ENCODE peak calls at places on chromosome 22, in eight cellular contexts. One of them, this sample, is unnamed.
A peak's percentile ranks its signal among the peaks of the same experiment; 100 is the strongest.

GRCh38 chr22:46297151-46297819 is 615 bp downstream of the GTSE1 start:
- DNase-seq in esophagus squamous epithelium: no peak
- DNase-seq in endothelial cell of umbilical vein: peak; percentile 46
- DNase-seq in cardiac fibroblast: peak; percentile 63
- DNase-seq in epithelial cell of esophagus: peak; percentile 38
- DNase-seq in lower lobe of right lung: peak; percentile 52
- DNase-seq in retinal pigment epithelial cell: peak; percentile 6
- DNase-seq in psoas muscle: no peak
- DNase-seq in this sample: no peak

GRCh38 chr22:45680932-45681700 is 9.5 kb downstream of the ATXN10 start:
- DNase-seq in epithelial cell of esophagus: no peak
- DNase-seq in psoas muscle: no peak
- DNase-seq in cardiac fibroblast: peak; percentile 59
- DNase-seq in lower lobe of right lung: no peak
- DNase-seq in endothelial cell of umbilical vein: peak; percentile 35
- DNase-seq in esophagus squamous epithelium: no peak
- DNase-seq in retinal pigment epithelial cell: no peak
- DNase-seq in this sample: no peak

GRCh38 chr22:30206964-30207363 is 39.6 kb downstream of the LIF start:
- DNase-seq in lower lobe of right lung: no peak
- DNase-seq in epithelial cell of esophagus: peak; percentile 92
- DNase-seq in esophagus squamous epithelium: no peak
- DNase-seq in cardiac fibroblast: peak; percentile 98
- DNase-seq in psoas muscle: no peak
- DNase-seq in retinal pigment epithelial cell: peak; percentile 95
- DNase-seq in endothelial cell of umbilical vein: peak; percentile 21
- DNase-seq in this sample: peak; percentile 94

GRCh38 chr22:22410121-22410520 is 98.4 kb downstream of the ZNF280B start:
- DNase-seq in epithelial cell of esophagus: no peak
- DNase-seq in retinal pigment epithelial cell: no peak
- DNase-seq in cardiac fibroblast: peak; percentile 14
- DNase-seq in esophagus squamous epithelium: no peak
- DNase-seq in lower lobe of right lung: peak; percentile 66
- DNase-seq in endothelial cell of umbilical vein: no peak
- DNase-seq in psoas muscle: peak; percentile 61
- DNase-seq in this sample: no peak

GRCh38 chr22:46267431-46268279 is at the start of gene TTC38:
- DNase-seq in endothelial cell of umbilical vein: peak; percentile 81
- DNase-seq in cardiac fibroblast: peak; percentile 80
- DNase-seq in retinal pigment epithelial cell: peak; percentile 13
- DNase-seq in lower lobe of right lung: peak; percentile 95
- DNase-seq in psoas muscle: peak; percentile 98
- DNase-seq in esophagus squamous epithelium: no peak
- DNase-seq in epithelial cell of esophagus: peak; percentile 72
- DNase-seq in this sample: no peak

GRCh38 chr22:46657655-46657953 is 37.4 kb downstream of the GRAMD4 start:
- DNase-seq in cardiac fibroblast: no peak
- DNase-seq in retinal pigment epithelial cell: no peak
- DNase-seq in endothelial cell of umbilical vein: no peak
- DNase-seq in esophagus squamous epithelium: no peak
- DNase-seq in epithelial cell of esophagus: no peak
- DNase-seq in lower lobe of right lung: no peak
- DNase-seq in psoas muscle: no peak
- DNase-seq in this sample: no peak

GRCh38 chr22:48053973-48054372 is 1291.5 kb downstream of the TBC1D22A start:
- DNase-seq in psoas muscle: no peak
- DNase-seq in lower lobe of right lung: no peak
- DNase-seq in endothelial cell of umbilical vein: no peak
- DNase-seq in epithelial cell of esophagus: no peak
- DNase-seq in retinal pigment epithelial cell: no peak
- DNase-seq in cardiac fibroblast: no peak
- DNase-seq in esophagus squamous epithelium: no peak
- DNase-seq in this sample: no peak

GRCh38 chr22:22893891-22894739 is 6.5 kb downstream of the IGLL5 start:
- DNase-seq in esophagus squamous epithelium: no peak
- DNase-seq in endothelial cell of umbilical vein: no peak
- DNase-seq in epithelial cell of esophagus: no peak
- DNase-seq in lower lobe of right lung: no peak
- DNase-seq in cardiac fibroblast: no peak
- DNase-seq in psoas muscle: no peak
- DNase-seq in retinal pigment epithelial cell: no peak
- DNase-seq in this sample: no peak

GRCh38 chr22:46580940-46581579 is 39.1 kb upstream of the GRAMD4 start:
- DNase-seq in psoas muscle: peak; percentile 46
- DNase-seq in lower lobe of right lung: peak; percentile 28
- DNase-seq in cardiac fibroblast: no peak
- DNase-seq in epithelial cell of esophagus: no peak
- DNase-seq in endothelial cell of umbilical vein: no peak
- DNase-seq in esophagus squamous epithelium: no peak
- DNase-seq in retinal pigment epithelial cell: no peak
- DNase-seq in this sample: no peak

GRCh38 chr22:17057959-17058814 is 26.6 kb upstream of the IL17RA start:
- DNase-seq in endothelial cell of umbilical vein: peak; percentile 75
- DNase-seq in retinal pigment epithelial cell: peak; percentile 35
- DNase-seq in cardiac fibroblast: peak; percentile 79
- DNase-seq in esophagus squamous epithelium: no peak
- DNase-seq in psoas muscle: peak; percentile 66
- DNase-seq in epithelial cell of esophagus: peak; percentile 70
- DNase-seq in lower lobe of right lung: peak; percentile 56
- DNase-seq in this sample: no peak

GRCh38 chr22:37639070-37639760 is at the start of gene SH3BP1:
- DNase-seq in retinal pigment epithelial cell: no peak
- DNase-seq in epithelial cell of esophagus: peak; percentile 49
- DNase-seq in psoas muscle: peak; percentile 72
- DNase-seq in lower lobe of right lung: peak; percentile 75
- DNase-seq in cardiac fibroblast: no peak
- DNase-seq in esophagus squamous epithelium: no peak
- DNase-seq in endothelial cell of umbilical vein: no peak
- DNase-seq in this sample: no peak
- H3K4me3 ChIP-seq in retinal pigment epithelial cell: peak within 1 kb of the TSS; percentile 53
- H3K4me3 ChIP-seq in epithelial cell of esophagus: peak within 1 kb of the TSS; percentile 95
- H3K4me3 ChIP-seq in psoas muscle: peak within 1 kb of the TSS; percentile 59
- H3K4me3 ChIP-seq in lower lobe of right lung: peak within 1 kb of the TSS; percentile 67
- H3K4me3 ChIP-seq in cardiac fibroblast: peak within 1 kb of the TSS; percentile 70
- H3K4me3 ChIP-seq in esophagus squamous epithelium: peak within 1 kb of the TSS; percentile 78
- H3K4me3 ChIP-seq in endothelial cell of umbilical vein: peak within 1 kb of the TSS; percentile 38
- H3K4me3 ChIP-seq in this sample: peak within 1 kb of the TSS; percentile 65

DNA sequence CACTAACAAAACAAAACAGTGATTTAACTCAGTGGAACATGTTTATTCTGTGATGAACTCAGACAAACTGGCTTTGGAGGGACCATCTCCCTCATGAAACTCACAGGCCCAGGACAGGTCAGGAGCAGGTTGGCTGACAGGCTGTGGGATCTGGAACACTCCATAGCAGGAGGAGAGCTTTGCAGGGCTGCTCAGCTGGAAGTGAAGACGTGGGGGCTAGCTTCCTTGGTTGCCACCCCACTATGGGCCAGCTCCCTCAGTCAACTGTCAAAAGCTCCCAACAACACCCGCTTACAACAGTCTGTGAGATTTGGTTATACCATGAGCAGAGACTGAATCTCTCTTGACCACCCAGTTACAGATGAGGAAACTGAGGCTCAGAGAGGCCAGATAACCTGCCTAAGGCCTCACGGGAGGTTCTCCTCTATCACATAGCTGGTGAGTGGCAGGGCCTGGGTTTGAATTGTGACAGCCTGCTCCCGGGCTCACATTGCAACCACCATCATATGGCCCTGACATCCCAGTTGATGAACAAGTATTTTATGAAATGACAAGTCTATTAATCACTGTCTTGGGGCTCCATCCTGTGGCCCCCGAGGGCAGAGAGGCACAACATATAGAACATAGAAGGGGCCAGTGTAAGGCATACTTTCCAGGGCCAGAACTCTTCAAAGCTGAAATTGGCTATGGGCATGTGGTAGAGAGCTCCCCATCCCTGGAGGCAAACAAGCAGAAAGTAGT is 473.4 kb downstream of the MN1 start:
- DNase-seq in cardiac fibroblast: peak; percentile 18
- DNase-seq in esophagus squamous epithelium: no peak
- DNase-seq in epithelial cell of esophagus: peak; percentile 25
- DNase-seq in psoas muscle: no peak
- DNase-seq in lower lobe of right lung: no peak
- DNase-seq in retinal pigment epithelial cell: no peak
- DNase-seq in endothelial cell of umbilical vein: no peak
- DNase-seq in this sample: no peak
- TF ChIP-seq CTCF in cardiac fibroblast: no peak
- TF ChIP-seq CTCF in esophagus squamous epithelium: no peak
- TF ChIP-seq CTCF in epithelial cell of esophagus: no peak
- TF ChIP-seq CTCF in psoas muscle: no peak
- TF ChIP-seq CTCF in lower lobe of right lung: no peak
- TF ChIP-seq CTCF in retinal pigment epithelial cell: peak; percentile 4
- TF ChIP-seq CTCF in endothelial cell of umbilical vein: no peak
- TF ChIP-seq CTCF in this sample: no peak

GRCh38 chr22:49483281-49483905 is 344.3 kb downstream of the BRD1 start:
- DNase-seq in cardiac fibroblast: no peak
- DNase-seq in endothelial cell of umbilical vein: no peak
- DNase-seq in lower lobe of right lung: no peak
- DNase-seq in retinal pigment epithelial cell: no peak
- DNase-seq in epithelial cell of esophagus: no peak
- DNase-seq in esophagus squamous epithelium: no peak
- DNase-seq in psoas muscle: no peak
- DNase-seq in this sample: no peak

GRCh38 chr22:49482811-49483210 is 344.9 kb downstream of the BRD1 start:
- DNase-seq in endothelial cell of umbilical vein: no peak
- DNase-seq in psoas muscle: no peak
- DNase-seq in lower lobe of right lung: no peak
- DNase-seq in epithelial cell of esophagus: no peak
- DNase-seq in cardiac fibroblast: no peak
- DNase-seq in retinal pigment epithelial cell: no peak
- DNase-seq in esophagus squamous epithelium: no peak
- DNase-seq in this sample: no peak

GRCh38 chr22:49480340-49480739 is 347.3 kb downstream of the BRD1 start:
- DNase-seq in cardiac fibroblast: no peak
- DNase-seq in esophagus squamous epithelium: no peak
- DNase-seq in epithelial cell of esophagus: no peak
- DNase-seq in endothelial cell of umbilical vein: no peak
- DNase-seq in retinal pigment epithelial cell: no peak
- DNase-seq in psoas muscle: no peak
- DNase-seq in lower lobe of right lung: no peak
- DNase-seq in this sample: no peak

GRCh38 chr22:49480896-49481650 is 346.6 kb downstream of the BRD1 start:
- DNase-seq in epithelial cell of esophagus: no peak
- DNase-seq in endothelial cell of umbilical vein: no peak
- DNase-seq in lower lobe of right lung: no peak
- DNase-seq in psoas muscle: no peak
- DNase-seq in cardiac fibroblast: no peak
- DNase-seq in esophagus squamous epithelium: no peak
- DNase-seq in retinal pigment epithelial cell: no peak
- DNase-seq in this sample: no peak

DNA sequence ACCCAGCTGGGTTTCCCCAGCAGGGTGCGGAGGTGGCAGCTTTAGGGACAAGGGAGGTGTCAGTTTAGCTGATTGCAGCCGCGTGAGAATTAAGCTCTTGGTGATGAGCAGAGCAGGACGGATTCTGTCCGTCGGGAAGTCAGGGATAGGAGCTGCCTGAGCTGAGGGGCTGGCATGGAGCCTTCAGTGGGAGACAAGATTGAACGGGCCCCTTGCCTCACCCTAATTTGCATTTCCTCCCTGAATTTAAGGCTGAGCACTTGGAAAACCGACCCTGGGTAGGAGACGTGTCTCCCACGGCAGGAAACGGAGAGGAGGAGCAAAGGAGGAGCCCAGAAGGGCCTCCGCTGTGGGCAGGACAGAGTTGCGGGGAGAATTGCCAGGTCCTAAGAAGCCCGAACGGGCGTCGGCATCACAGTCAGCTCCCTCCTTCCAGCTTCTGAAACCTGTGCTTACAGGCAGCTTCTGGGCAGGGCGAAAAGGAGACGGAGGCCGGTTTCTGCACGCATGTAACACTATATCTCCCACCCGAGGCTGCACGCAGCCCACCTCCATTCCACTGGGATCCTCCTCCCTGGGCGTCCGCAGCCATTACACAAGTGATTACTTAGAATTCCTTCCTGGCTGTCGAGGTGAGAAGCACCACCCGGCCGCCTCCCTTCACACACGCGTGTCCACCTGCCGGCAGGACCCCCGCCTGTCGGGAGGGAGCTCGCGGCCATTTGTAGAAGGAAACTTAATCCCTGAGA is 345.8 kb downstream of the BRD1 start:
- DNase-seq in psoas muscle: no peak
- DNase-seq in lower lobe of right lung: no peak
- DNase-seq in esophagus squamous epithelium: no peak
- DNase-seq in cardiac fibroblast: no peak
- DNase-seq in retinal pigment epithelial cell: no peak
- DNase-seq in epithelial cell of esophagus: no peak
- DNase-seq in endothelial cell of umbilical vein: no peak
- DNase-seq in this sample: no peak
- H3K4me3 ChIP-seq in psoas muscle: no peak overlapping the region
- H3K4me3 ChIP-seq in lower lobe of right lung: peak overlapping the region; percentile 27
- H3K4me3 ChIP-seq in esophagus squamous epithelium: no peak overlapping the region
- H3K4me3 ChIP-seq in cardiac fibroblast: no peak overlapping the region
- H3K4me3 ChIP-seq in retinal pigment epithelial cell: no peak overlapping the region
- H3K4me3 ChIP-seq in epithelial cell of esophagus: no peak overlapping the region
- H3K4me3 ChIP-seq in endothelial cell of umbilical vein: no peak overlapping the region
- H3K4me3 ChIP-seq in this sample: no peak overlapping the region

GRCh38 chr22:33757443-33758124 is 162.7 kb downstream of the LARGE1 start:
- DNase-seq in lower lobe of right lung: no peak
- DNase-seq in esophagus squamous epithelium: no peak
- DNase-seq in endothelial cell of umbilical vein: no peak
- DNase-seq in psoas muscle: no peak
- DNase-seq in epithelial cell of esophagus: no peak
- DNase-seq in retinal pigment epithelial cell: no peak
- DNase-seq in cardiac fibroblast: no peak
- DNase-seq in this sample: no peak

GRCh38 chr22:33758961-33759360 is 161.3 kb downstream of the LARGE1 start:
- DNase-seq in retinal pigment epithelial cell: no peak
- DNase-seq in esophagus squamous epithelium: no peak
- DNase-seq in lower lobe of right lung: no peak
- DNase-seq in cardiac fibroblast: no peak
- DNase-seq in endothelial cell of umbilical vein: no peak
- DNase-seq in psoas muscle: no peak
- DNase-seq in epithelial cell of esophagus: no peak
- DNase-seq in this sample: no peak

GRCh38 chr22:33758125-33758483 is 162.2 kb downstream of the LARGE1 start:
- DNase-seq in cardiac fibroblast: no peak
- DNase-seq in esophagus squamous epithelium: no peak
- DNase-seq in epithelial cell of esophagus: no peak
- DNase-seq in endothelial cell of umbilical vein: no peak
- DNase-seq in lower lobe of right lung: no peak
- DNase-seq in retinal pigment epithelial cell: no peak
- DNase-seq in psoas muscle: no peak
- DNase-seq in this sample: no peak

GRCh38 chr22:33757041-33757440 is 163.2 kb downstream of the LARGE1 start:
- DNase-seq in cardiac fibroblast: no peak
- DNase-seq in esophagus squamous epithelium: no peak
- DNase-seq in endothelial cell of umbilical vein: no peak
- DNase-seq in psoas muscle: no peak
- DNase-seq in retinal pigment epithelial cell: no peak
- DNase-seq in epithelial cell of esophagus: no peak
- DNase-seq in lower lobe of right lung: no peak
- DNase-seq in this sample: no peak

GRCh38 chr22:33756508-33756949 is 163.7 kb downstream of the LARGE1 start:
- DNase-seq in esophagus squamous epithelium: no peak
- DNase-seq in retinal pigment epithelial cell: no peak
- DNase-seq in cardiac fibroblast: no peak
- DNase-seq in epithelial cell of esophagus: no peak
- DNase-seq in lower lobe of right lung: no peak
- DNase-seq in psoas muscle: no peak
- DNase-seq in endothelial cell of umbilical vein: no peak
- DNase-seq in this sample: no peak
- TF ChIP-seq CTCF in esophagus squamous epithelium: no peak
- TF ChIP-seq CTCF in retinal pigment epithelial cell: no peak
- TF ChIP-seq CTCF in cardiac fibroblast: no peak
- TF ChIP-seq CTCF in epithelial cell of esophagus: no peak
- TF ChIP-seq CTCF in lower lobe of right lung: no peak
- TF ChIP-seq CTCF in psoas muscle: no peak
- TF ChIP-seq CTCF in endothelial cell of umbilical vein: no peak
- TF ChIP-seq CTCF in this sample: no peak

This sample was measured in kidney epithelial cell.